ENCODE peak calls at places on chromosomes 2 and 18, in five cellular contexts. K is uterus, R is AG08396, F is NCI-H460, U is colonic mucosa. P is an unnamed sample.

GRCh38 chr2:45748239-45748638 is 96.8 kb downstream of the PRKCE start:
- DNase-seq in K (no peak), R (peak), F (no peak), U (no peak), P (no peak)

GRCh38 chr2:11296401-11296800 is 48.0 kb downstream of the ROCK2 start:
- DNase-seq in K (no peak), R (no peak), F (no peak), U (no peak), P (no peak)

GRCh38 chr18:48402953-48403352 is 6.2 kb downstream of the ZBTB7C start:
- DNase-seq in K (no peak), R (peak), F (no peak), U (no peak), P (no peak)

GRCh38 chr18:22846088-22846683 is 86.9 kb upstream of the RBBP8 start:
- DNase-seq in K (no peak), R (no peak), F (peak), U (no peak), P (no peak)

GRCh38 chr2:190911813-190912212 is 31.2 kb downstream of the GLS start:
- DNase-seq in K (no peak), R (no peak), F (no peak), U (no peak), P (no peak)

GRCh38 chr18:38028941-38029340 is 463.3 kb upstream of the CELF4 start:
- DNase-seq in K (no peak), R (no peak), F (no peak), U (no peak), P (no peak)

GRCh38 chr2:513981-514706 is 163.1 kb downstream of the TMEM18 start:
- DNase-seq in K (no peak), R (no peak), F (no peak), U (no peak), P (no peak)

GRCh38 chr2:2326053-2326452 is 5.0 kb downstream of the MYT1L start:
- DNase-seq in K (no peak), R (no peak), F (no peak), U (no peak), P (no peak)

GRCh38 chr18:54444309-54444914 is 86.7 kb downstream of the C18orf54 start:
- DNase-seq in K (no peak), R (peak), F (peak), U (peak), P (peak)

GRCh38 chr2:26706616-26707473 is 14.3 kb downstream of the KCNK3 start:
- DNase-seq in K (no peak), R (no peak), F (no peak), U (no peak), P (no peak)

GRCh38 chr2:127145255-127145899 is 38.4 kb upstream of the BIN1 start:
- DNase-seq in K (no peak), R (no peak), F (no peak), U (no peak), P (no peak)

GRCh38 chr18:68494802-68495560 is 219.9 kb downstream of the TMX3 start:
- DNase-seq in K (no peak), R (peak), F (no peak), U (no peak), P (no peak)

GRCh38 chr18:13137041-13137938 is 81.3 kb upstream of the LDLRAD4 start:
- DNase-seq in K (peak), R (peak), F (no peak), U (peak), P (peak)

GRCh38 chr18:48475635-48476549 is 62.9 kb upstream of the CTIF start:
- DNase-seq in K (peak), R (peak), F (peak), U (no peak), P (peak)

GRCh38 chr2:216366777-216367465 is 5.4 kb downstream of the MARCHF4 start:
- DNase-seq in K (no peak), R (no peak), F (no peak), U (no peak), P (no peak)

GRCh38 chr18:7642491-7642890 is 75.4 kb downstream of the PTPRM start:
- DNase-seq in K (no peak), R (no peak), F (no peak), U (no peak), P (no peak)

GRCh38 chr2:187310696-187311095 is 137.4 kb downstream of the CALCRL start:
- DNase-seq in K (no peak), R (no peak), F (no peak), U (no peak), P (no peak)

GRCh38 chr2:129404000-129404700 is 575.3 kb upstream of the RAB6C start:
- DNase-seq in K (no peak), R (no peak), F (no peak), U (no peak), P (no peak)

GRCh38 chr2:215417400-215417951 is 18.4 kb downstream of the FN1 start:
- DNase-seq in K (no peak), R (no peak), F (no peak), U (no peak), P (no peak)

GRCh38 chr18:58223717-58224424 is 179.8 kb downstream of the NEDD4L start:
- DNase-seq in K (peak), R (peak), F (peak), U (peak), P (peak)

GRCh38 chr18:8607776-8608682 is 1.2 kb upstream of the RAB12 start:
- DNase-seq in K (peak), R (no peak), F (no peak), U (no peak), P (no peak)

GRCh38 chr2:27003003-27003402 is 29.8 kb upstream of the TMEM214 start:
- DNase-seq in K (no peak), R (no peak), F (no peak), U (no peak), P (no peak)

GRCh38 chr2:240355001-240355891 is 80.2 kb upstream of the GPC1 start:
- DNase-seq in K (no peak), R (peak), F (no peak), U (no peak), P (no peak)

GRCh38 chr2:102801098-102801718 is 39.4 kb downstream of the TMEM182 start:
- DNase-seq in K (no peak), R (no peak), F (no peak), U (no peak), P (no peak)

GRCh38 chr2:241882090-241882625 is 12.6 kb downstream of the RTP5 start:
- DNase-seq in K (peak), R (no peak), F (peak), U (peak), P (peak)

GRCh38 chr2:127622561-127623387 is 23.2 kb upstream of the GPR17 start:
- DNase-seq in K (no peak), R (no peak), F (no peak), U (no peak), P (no peak)

GRCh38 chr2:82507657-82508056 is 1951.4 kb downstream of the SUCLG1 start:
- DNase-seq in K (no peak), R (no peak), F (no peak), U (no peak), P (no peak)

GRCh38 chr18:4781873-4782272 is 326.8 kb upstream of the DLGAP1 start:
- DNase-seq in K (no peak), R (no peak), F (no peak), U (no peak), P (no peak)

GRCh38 chr2:145743016-145743415 is 1223.1 kb upstream of the ZEB2 start:
- DNase-seq in K (no peak), R (no peak), F (no peak), U (no peak), P (no peak)

GRCh38 chr2:164495491-164496223 is 125.6 kb downstream of the GRB14 start:
- DNase-seq in K (no peak), R (peak), F (peak), U (no peak), P (no peak)

GRCh38 chr18:52701219-52701935 is 361.4 kb downstream of the DCC start:
- DNase-seq in K (no peak), R (no peak), F (no peak), U (no peak), P (no peak)

GRCh38 chr2:189581354-189582139 is 961 bp upstream of the SLC40A1 start:
- DNase-seq in K (peak), R (peak), F (no peak), U (peak), P (peak)

GRCh38 chr2:6828299-6828584 is 37.5 kb downstream of the CMPK2 start:
- DNase-seq in K (no peak), R (peak), F (no peak), U (no peak), P (no peak)

GRCh38 chr2:134410831-134411231 is 157.0 kb downstream of the MGAT5 start:
- DNase-seq in K (no peak), R (no peak), F (no peak), U (peak), P (no peak)

GRCh38 chr2:162233197-162233596 is 10.0 kb downstream of the FAP start:
- DNase-seq in K (no peak), R (peak), F (no peak), U (no peak), P (no peak)

GRCh38 chr2:109466674-109467575 is 146.8 kb downstream of the SEPTIN10 start:
- DNase-seq in K (no peak), R (peak), F (peak), U (no peak), P (no peak)

GRCh38 chr2:20205069-20205468 is 19.9 kb downstream of the SDC1 start:
- DNase-seq in K (no peak), R (no peak), F (no peak), U (no peak), P (no peak)

GRCh38 chr18:77321823-77322805 is 72.5 kb downstream of the GALR1 start:
- DNase-seq in K (no peak), R (no peak), F (no peak), U (peak), P (no peak)

GRCh38 chr2:46780801-46781445 is 134.7 kb downstream of the MCFD2 start:
- DNase-seq in K (peak), R (peak), F (no peak), U (no peak), P (no peak)